ENCODE peak calls at places on chromosomes 5 and 9, in nine cellular contexts. One of them, this sample, is unnamed.

GRCh38 chr5:169566202-169566601 is 17.4 kb upstream of the SPDL1 start:
- DNase-seq in GM23338: no peak
- DNase-seq in astrocyte of the spinal cord: no peak
- DNase-seq in HCT116: no peak
- DNase-seq in cardiac fibroblast: no peak
- DNase-seq in sigmoid colon: no peak
- DNase-seq in GM06990: no peak
- DNase-seq in right lobe of liver: no peak
- DNase-seq in left ventricle myocardium inferior: no peak
- DNase-seq in this sample: no peak

GRCh38 chr9:34513567-34514214 is 9.1 kb downstream of the ENHO start:
- DNase-seq in GM23338: peak; percentile 63
- DNase-seq in astrocyte of the spinal cord: no peak
- DNase-seq in HCT116: no peak
- DNase-seq in cardiac fibroblast: peak; percentile 39
- DNase-seq in sigmoid colon: peak; percentile 55
- DNase-seq in GM06990: no peak
- DNase-seq in right lobe of liver: no peak
- DNase-seq in left ventricle myocardium inferior: no peak
- DNase-seq in this sample: no peak

GRCh38 chr9:37301369-37302172 is 120.9 kb upstream of the GRHPR start:
- DNase-seq in GM23338: no peak
- DNase-seq in astrocyte of the spinal cord: no peak
- DNase-seq in HCT116: no peak
- DNase-seq in cardiac fibroblast: no peak
- DNase-seq in sigmoid colon: no peak
- DNase-seq in GM06990: no peak
- DNase-seq in right lobe of liver: no peak
- DNase-seq in left ventricle myocardium inferior: no peak
- DNase-seq in this sample: no peak

GRCh38 chr9:110160163-110160562 is 47.8 kb downstream of the C9orf152 start:
- DNase-seq in GM23338: no peak
- DNase-seq in astrocyte of the spinal cord: no peak
- DNase-seq in HCT116: no peak
- DNase-seq in cardiac fibroblast: peak; percentile 75
- DNase-seq in sigmoid colon: no peak
- DNase-seq in GM06990: no peak
- DNase-seq in right lobe of liver: no peak
- DNase-seq in left ventricle myocardium inferior: no peak
- DNase-seq in this sample: no peak

GRCh38 chr5:56406838-56407237 is 173.7 kb upstream of the ANKRD55 start:
- DNase-seq in GM23338: no peak
- DNase-seq in astrocyte of the spinal cord: no peak
- DNase-seq in HCT116: no peak
- DNase-seq in cardiac fibroblast: no peak
- DNase-seq in sigmoid colon: no peak
- DNase-seq in GM06990: no peak
- DNase-seq in right lobe of liver: no peak
- DNase-seq in left ventricle myocardium inferior: no peak
- DNase-seq in this sample: no peak

GRCh38 chr5:149083846-149084245 is 21.0 kb upstream of the SH3TC2 start:
- DNase-seq in GM23338: no peak
- DNase-seq in astrocyte of the spinal cord: no peak
- DNase-seq in HCT116: no peak
- DNase-seq in cardiac fibroblast: no peak
- DNase-seq in sigmoid colon: no peak
- DNase-seq in GM06990: no peak
- DNase-seq in right lobe of liver: no peak
- DNase-seq in left ventricle myocardium inferior: no peak
- DNase-seq in this sample: no peak

GRCh38 chr5:115309751-115310370 is 13.4 kb upstream of the CCDC112 start:
- DNase-seq in GM23338: peak; percentile 66
- DNase-seq in astrocyte of the spinal cord: peak; percentile 62
- DNase-seq in HCT116: peak; percentile 49
- DNase-seq in cardiac fibroblast: peak; percentile 62
- DNase-seq in sigmoid colon: no peak
- DNase-seq in GM06990: peak; percentile 20
- DNase-seq in right lobe of liver: no peak
- DNase-seq in left ventricle myocardium inferior: no peak
- DNase-seq in this sample: no peak

GRCh38 chr5:9596833-9597232 is 33.3 kb downstream of the TAS2R1 start:
- DNase-seq in GM23338: peak; percentile 10
- DNase-seq in astrocyte of the spinal cord: no peak
- DNase-seq in HCT116: no peak
- DNase-seq in cardiac fibroblast: no peak
- DNase-seq in sigmoid colon: no peak
- DNase-seq in GM06990: no peak
- DNase-seq in right lobe of liver: no peak
- DNase-seq in left ventricle myocardium inferior: no peak
- DNase-seq in this sample: no peak

GRCh38 chr9:38138276-38138675 is 69.2 kb upstream of the SHB start:
- DNase-seq in GM23338: no peak
- DNase-seq in astrocyte of the spinal cord: no peak
- DNase-seq in HCT116: no peak
- DNase-seq in cardiac fibroblast: no peak
- DNase-seq in sigmoid colon: no peak
- DNase-seq in GM06990: no peak
- DNase-seq in right lobe of liver: no peak
- DNase-seq in left ventricle myocardium inferior: no peak
- DNase-seq in this sample: no peak

GRCh38 chr5:57368010-57368409 is 114.6 kb downstream of the ACTBL2 start:
- DNase-seq in GM23338: no peak
- DNase-seq in astrocyte of the spinal cord: no peak
- DNase-seq in HCT116: no peak
- DNase-seq in cardiac fibroblast: no peak
- DNase-seq in sigmoid colon: no peak
- DNase-seq in GM06990: no peak
- DNase-seq in right lobe of liver: no peak
- DNase-seq in left ventricle myocardium inferior: no peak
- DNase-seq in this sample: no peak

GRCh38 chr5:624118-624950 is 12.2 kb downstream of the CEP72 start:
- DNase-seq in GM23338: no peak
- DNase-seq in astrocyte of the spinal cord: no peak
- DNase-seq in HCT116: no peak
- DNase-seq in cardiac fibroblast: no peak
- DNase-seq in sigmoid colon: peak; percentile 45
- DNase-seq in GM06990: no peak
- DNase-seq in right lobe of liver: peak; percentile 11
- DNase-seq in left ventricle myocardium inferior: no peak
- DNase-seq in this sample: no peak

GRCh38 chr9:16866542-16866941 is 3.9 kb downstream of the BNC2 start:
- DNase-seq in GM23338: no peak
- DNase-seq in astrocyte of the spinal cord: peak; percentile 55
- DNase-seq in HCT116: no peak
- DNase-seq in cardiac fibroblast: peak; percentile 72
- DNase-seq in sigmoid colon: no peak
- DNase-seq in GM06990: no peak
- DNase-seq in right lobe of liver: no peak
- DNase-seq in left ventricle myocardium inferior: no peak
- DNase-seq in this sample: no peak

GRCh38 chr5:980941-981340 is 27.7 kb upstream of the NKD2 start:
- DNase-seq in GM23338: no peak
- DNase-seq in astrocyte of the spinal cord: no peak
- DNase-seq in HCT116: no peak
- DNase-seq in cardiac fibroblast: no peak
- DNase-seq in sigmoid colon: peak; percentile 85
- DNase-seq in GM06990: no peak
- DNase-seq in right lobe of liver: no peak
- DNase-seq in left ventricle myocardium inferior: no peak
- DNase-seq in this sample: no peak

DNA sequence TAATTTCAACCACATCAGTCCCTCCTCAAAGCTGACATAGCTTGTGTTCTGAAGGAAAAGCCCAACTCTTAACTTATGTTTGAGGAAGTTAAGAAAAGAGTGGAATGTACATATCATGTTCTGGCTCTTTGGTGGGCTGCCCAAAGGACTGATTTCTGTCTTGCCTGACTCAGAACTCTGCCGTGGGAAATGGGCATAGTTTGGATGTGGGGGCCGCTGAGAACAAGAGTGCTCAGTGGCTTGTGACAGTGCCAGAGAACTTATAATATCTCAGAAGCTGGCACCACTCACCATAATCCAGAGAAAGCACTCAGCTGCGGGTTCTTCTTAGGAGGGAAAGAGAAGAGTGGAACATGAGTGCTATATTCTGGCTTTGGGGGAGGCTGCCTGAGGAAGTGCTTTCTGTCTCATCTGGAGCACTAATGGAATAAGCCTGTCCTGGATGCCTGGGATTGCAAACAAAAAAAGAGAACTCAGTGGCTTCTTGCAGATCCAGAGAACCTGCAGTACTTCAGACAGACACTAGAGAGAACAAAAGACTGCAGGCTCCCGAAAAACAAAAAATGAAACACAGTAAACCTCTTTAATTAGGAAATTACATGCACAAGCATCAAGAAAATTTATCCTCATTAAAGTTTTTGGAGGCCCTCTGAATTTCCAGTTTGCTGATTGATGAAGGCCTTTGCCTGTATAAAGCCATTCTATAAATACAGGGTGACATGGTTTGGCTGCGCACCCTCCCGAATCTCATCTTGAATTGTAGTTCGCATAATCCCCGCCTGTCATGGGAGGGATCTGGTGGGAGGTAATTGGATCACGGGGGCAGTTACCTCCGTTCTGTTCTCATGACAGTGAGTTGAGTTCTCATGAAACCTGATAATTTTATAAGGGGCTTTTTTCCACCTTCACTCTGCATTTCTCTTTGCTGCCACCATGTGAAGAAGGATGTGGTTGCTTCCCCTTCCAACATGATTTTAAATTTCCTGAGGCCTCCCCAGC is 207.0 kb downstream of the DMAC1 start:
- DNase-seq in GM23338: peak; percentile 69
- DNase-seq in astrocyte of the spinal cord: no peak
- DNase-seq in HCT116: no peak
- DNase-seq in cardiac fibroblast: no peak
- DNase-seq in sigmoid colon: no peak
- DNase-seq in GM06990: no peak
- DNase-seq in right lobe of liver: no peak
- DNase-seq in left ventricle myocardium inferior: no peak
- DNase-seq in this sample: no peak
- H3K4me3 ChIP-seq in GM23338: no peak overlapping the region
- H3K4me3 ChIP-seq in astrocyte of the spinal cord: no peak overlapping the region
- H3K4me3 ChIP-seq in HCT116: no peak overlapping the region
- H3K4me3 ChIP-seq in cardiac fibroblast: no peak overlapping the region
- H3K4me3 ChIP-seq in sigmoid colon: no peak overlapping the region
- H3K4me3 ChIP-seq in GM06990: no peak overlapping the region
- H3K4me3 ChIP-seq in right lobe of liver: no peak overlapping the region
- H3K4me3 ChIP-seq in left ventricle myocardium inferior: no peak overlapping the region
- H3K4me3 ChIP-seq in this sample: no peak overlapping the region

DNA sequence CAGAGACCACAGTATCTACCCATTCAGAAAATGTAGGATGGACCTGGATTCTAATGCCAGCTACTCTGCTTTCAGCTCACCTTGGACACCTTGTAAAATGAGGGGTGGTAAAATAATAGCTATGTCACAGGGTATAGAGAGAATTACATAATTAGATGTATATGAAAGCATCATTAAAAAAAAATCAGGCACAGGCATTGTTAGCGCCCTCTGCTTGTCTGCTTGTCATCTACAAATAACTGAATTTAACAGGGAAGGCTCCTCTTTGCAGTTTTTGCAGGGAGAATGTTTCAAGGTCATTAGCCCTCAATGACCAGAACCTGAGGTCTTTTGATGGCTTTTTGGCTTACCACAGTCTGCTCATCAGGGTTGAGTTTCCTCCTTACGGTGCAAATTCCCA is 58.0 kb downstream of the GPR21 start:
- DNase-seq in GM23338: no peak
- DNase-seq in astrocyte of the spinal cord: no peak
- DNase-seq in HCT116: no peak
- DNase-seq in cardiac fibroblast: no peak
- DNase-seq in sigmoid colon: no peak
- DNase-seq in GM06990: no peak
- DNase-seq in right lobe of liver: no peak
- DNase-seq in left ventricle myocardium inferior: no peak
- DNase-seq in this sample: no peak
- TF ChIP-seq CTCF in GM23338: peak; percentile 49
- TF ChIP-seq CTCF in astrocyte of the spinal cord: peak; percentile 20
- TF ChIP-seq CTCF in HCT116: no peak
- TF ChIP-seq CTCF in cardiac fibroblast: no peak
- TF ChIP-seq CTCF in sigmoid colon: no peak
- TF ChIP-seq CTCF in GM06990: peak; percentile 39
- TF ChIP-seq CTCF in right lobe of liver: no peak
- TF ChIP-seq CTCF in left ventricle myocardium inferior: no peak
- TF ChIP-seq CTCF in this sample: peak; percentile 36

DNA sequence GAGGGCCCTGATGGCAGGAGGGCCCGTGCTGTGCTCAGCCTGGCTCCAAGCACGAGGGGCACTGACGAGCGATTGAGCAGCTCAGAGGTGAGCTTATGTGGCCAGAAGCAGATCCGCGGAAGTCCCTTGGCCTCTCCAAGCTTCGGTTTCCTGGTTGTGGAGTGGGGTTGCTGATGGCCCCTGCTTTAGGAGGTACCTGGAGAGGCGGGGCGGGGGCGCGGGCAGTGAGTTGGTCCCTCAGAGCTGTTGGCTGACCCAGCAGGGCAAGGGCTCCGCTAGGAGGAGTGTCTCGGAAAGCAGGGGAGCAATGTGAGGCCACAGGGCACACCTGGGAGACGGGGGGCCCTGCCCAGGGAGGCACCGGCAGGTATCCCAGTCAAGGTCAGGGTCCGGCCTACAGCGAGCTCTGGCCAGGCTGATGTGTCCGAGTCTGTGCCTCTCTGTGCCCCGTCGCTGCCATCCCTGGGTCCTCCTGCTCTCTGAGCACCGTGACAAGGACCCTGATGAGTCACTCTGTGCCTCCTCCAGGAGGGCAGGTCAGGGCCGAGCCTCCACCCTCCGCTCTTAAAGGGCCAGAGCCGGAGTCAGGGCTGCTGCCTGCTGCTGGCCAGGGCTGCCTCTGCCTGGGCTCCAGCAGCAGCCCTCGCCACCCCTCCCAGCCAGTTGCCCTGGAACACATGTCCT is 14.8 kb downstream of the NCS1 start:
- DNase-seq in GM23338: peak; percentile 60
- DNase-seq in astrocyte of the spinal cord: no peak
- DNase-seq in HCT116: peak; percentile 71
- DNase-seq in cardiac fibroblast: peak; percentile 54
- DNase-seq in sigmoid colon: peak; percentile 90
- DNase-seq in GM06990: no peak
- DNase-seq in right lobe of liver: no peak
- DNase-seq in left ventricle myocardium inferior: no peak
- DNase-seq in this sample: no peak
- H3K4me3 ChIP-seq in GM23338: no peak overlapping the region
- H3K4me3 ChIP-seq in astrocyte of the spinal cord: no peak overlapping the region
- H3K4me3 ChIP-seq in HCT116: peak overlapping the region; percentile 56
- H3K4me3 ChIP-seq in cardiac fibroblast: no peak overlapping the region
- H3K4me3 ChIP-seq in sigmoid colon: peak overlapping the region; percentile 55
- H3K4me3 ChIP-seq in GM06990: no peak overlapping the region
- H3K4me3 ChIP-seq in right lobe of liver: no peak overlapping the region
- H3K4me3 ChIP-seq in left ventricle myocardium inferior: peak overlapping the region; percentile 21
- H3K4me3 ChIP-seq in this sample: peak overlapping the region; percentile 20

DNA sequence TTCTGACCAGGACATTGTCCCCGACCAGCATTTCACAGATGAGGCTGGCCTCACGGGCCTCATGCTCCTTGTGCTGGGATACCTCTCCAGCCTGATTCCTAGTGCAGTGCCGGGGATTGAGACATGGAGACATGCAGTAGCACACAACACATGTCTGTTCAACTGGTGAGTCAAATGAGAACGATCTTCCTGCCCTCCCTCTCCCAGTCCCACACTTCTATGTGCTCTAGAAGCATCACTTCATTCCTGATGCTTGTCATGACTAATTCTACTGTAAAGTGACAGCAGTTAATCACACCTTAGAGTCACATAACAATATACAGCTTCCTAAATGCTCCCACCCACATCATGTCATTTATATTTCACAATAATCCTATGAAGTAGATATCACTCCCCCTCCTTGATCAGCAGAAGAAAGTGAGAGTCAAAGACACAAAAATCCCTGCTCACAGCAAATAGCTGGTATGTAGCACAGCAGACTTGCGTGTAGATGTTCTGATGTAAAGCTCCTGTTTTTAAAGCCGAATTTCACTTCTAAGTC is 101.8 kb downstream of the CCDC192 start:
- DNase-seq in GM23338: no peak
- DNase-seq in astrocyte of the spinal cord: no peak
- DNase-seq in HCT116: no peak
- DNase-seq in cardiac fibroblast: no peak
- DNase-seq in sigmoid colon: no peak
- DNase-seq in GM06990: no peak
- DNase-seq in right lobe of liver: no peak
- DNase-seq in left ventricle myocardium inferior: no peak
- DNase-seq in this sample: no peak
- TF ChIP-seq CTCF in GM23338: no peak
- TF ChIP-seq CTCF in astrocyte of the spinal cord: no peak
- TF ChIP-seq CTCF in HCT116: no peak
- TF ChIP-seq CTCF in cardiac fibroblast: no peak
- TF ChIP-seq CTCF in sigmoid colon: no peak
- TF ChIP-seq CTCF in GM06990: no peak
- TF ChIP-seq CTCF in right lobe of liver: no peak
- TF ChIP-seq CTCF in left ventricle myocardium inferior: no peak
- TF ChIP-seq CTCF in this sample: no peak

This sample was measured in retinal pigment epithelial cell.